ENCODE peak calls at places on chromosome 15, in seven cellular contexts. X is RWPE1, K is caudate nucleus, O is heart right ventricle, V is lung, A is fibroblast of lung, J is mammary epithelial cell. H is an unnamed sample.

GRCh38 chr15:33960160-33960559 is 8.1 kb upstream of the CHRM5 start:
- DNase-seq in K (no peak), V (no peak), O (no peak), A (no peak), J (no peak), X (no peak), H (no peak)

GRCh38 chr15:59170295-59170881 is 36.3 kb upstream of the LDHAL6B start:
- DNase-seq in V (peak; percentile 36), O (no peak), A (no peak), J (peak; percentile 93), X (peak; percentile 47), K (no peak), H (peak; percentile 58)

GRCh38 chr15:56040081-56041035 is 46.9 kb upstream of the NEDD4 start:
- DNase-seq in O (peak; percentile 51), A (peak; percentile 98), J (peak; percentile 97), X (peak; percentile 89), V (peak; percentile 76), K (peak; percentile 3), H (peak; percentile 87)

GRCh38 chr15:29888651-29889050 is 66.4 kb upstream of the TJP1 start:
- DNase-seq in X (no peak), V (no peak), O (peak; percentile 39), A (peak; percentile 80), K (peak; percentile 37), J (no peak), H (no peak)

GRCh38 chr15:80999623-81000036 is 1.1 kb upstream of the TLNRD1 start:
- DNase-seq in X (peak; percentile 34), V (no peak), K (no peak), O (no peak), A (no peak), J (no peak), H (no peak)

GRCh38 chr15:64586259-64586658 is 125.9 kb downstream of the ZNF609 start:
- DNase-seq in X (no peak), A (no peak), J (no peak), O (no peak), V (no peak), K (no peak), H (no peak)

GRCh38 chr15:75030424-75030823 is 7.0 kb downstream of the PPCDC start:
- DNase-seq in V (no peak), X (no peak), A (no peak), J (no peak), O (no peak), K (no peak), H (no peak)

GRCh38 chr15:63504979-63505841 is 817 bp downstream of the USP3 start:
- DNase-seq in K (peak; percentile 17), V (peak; percentile 60), J (peak; percentile 48), X (no peak), A (peak; percentile 62), O (peak; percentile 42), H (no peak)

GRCh38 chr15:78977091-78977571 is 32.3 kb upstream of the CTSH start:
- DNase-seq in X (no peak), A (no peak), O (no peak), V (no peak), K (no peak), J (no peak), H (no peak)

GRCh38 chr15:88987951-88988671 is 74.9 kb upstream of the MFGE8 start:
- DNase-seq in X (no peak), J (no peak), V (no peak), K (no peak), O (no peak), A (no peak), H (no peak)

GRCh38 chr15:88989578-88989977 is 76.4 kb upstream of the MFGE8 start:
- DNase-seq in J (no peak), V (no peak), A (peak; percentile 62), X (no peak), O (no peak), K (no peak), H (no peak)

GRCh38 chr15:88985547-88986393 is 72.6 kb upstream of the MFGE8 start:
- DNase-seq in O (no peak), K (no peak), V (no peak), A (no peak), J (no peak), X (no peak), H (no peak)

GRCh38 chr15:88987590-88987950 is 74.4 kb upstream of the MFGE8 start:
- DNase-seq in K (no peak), O (no peak), J (no peak), A (no peak), V (no peak), X (no peak), H (no peak)

DNA sequence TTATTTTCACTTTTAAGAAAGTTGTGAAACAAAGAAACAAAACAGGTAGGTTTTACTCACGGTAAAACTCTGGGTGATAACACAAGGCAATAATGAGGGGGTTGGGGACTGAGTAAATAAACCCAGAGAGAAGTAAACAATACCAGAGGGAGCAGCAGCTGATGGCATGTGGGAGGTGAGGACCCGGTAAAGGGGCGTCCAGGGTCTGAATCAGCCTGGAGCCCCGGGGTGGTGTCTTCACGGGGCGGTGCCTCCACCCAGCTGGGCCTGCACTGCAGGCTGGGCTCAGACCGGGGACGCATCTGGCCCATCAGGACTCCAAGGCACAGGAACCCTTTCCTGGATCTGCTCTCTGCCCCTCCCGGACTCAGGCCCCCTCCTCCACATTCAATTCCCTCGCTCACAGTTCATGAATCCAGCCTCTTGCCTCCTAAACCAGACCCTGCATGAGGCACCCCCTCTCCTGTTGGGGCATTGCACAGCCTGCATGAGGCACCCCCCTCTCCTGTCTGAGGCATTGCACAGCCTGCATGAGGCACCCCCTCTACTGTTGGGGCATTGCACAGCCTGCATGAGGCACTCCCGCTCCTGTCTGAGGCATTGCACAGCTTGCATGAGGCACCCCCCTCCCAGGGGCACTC is 73.9 kb upstream of the MFGE8 start:
- DNase-seq in X (no peak), A (no peak), O (no peak), J (no peak), K (no peak), V (no peak), H (no peak)
- H3K27ac ChIP-seq in X (no peak overlapping the region), A (no peak overlapping the region), O (no peak overlapping the region), J (no peak overlapping the region), K (no peak overlapping the region), V (no peak overlapping the region), H (no peak overlapping the region)

GRCh38 chr15:52464040-52464439 is 64.6 kb downstream of the MYO5A start:
- DNase-seq in X (no peak), J (peak; percentile 21), O (no peak), K (no peak), A (no peak), V (no peak), H (no peak)

GRCh38 chr15:52466134-52466701 is 62.5 kb downstream of the MYO5A start:
- DNase-seq in V (no peak), K (no peak), X (no peak), J (no peak), A (no peak), O (peak; percentile 22), H (no peak)

GRCh38 chr15:52462806-52463360 is 65.8 kb downstream of the MYO5A start:
- DNase-seq in V (no peak), J (no peak), X (no peak), K (no peak), O (no peak), A (no peak), H (no peak)

GRCh38 chr15:52463638-52464037 is 65.0 kb downstream of the MYO5A start:
- DNase-seq in O (no peak), J (peak; percentile 14), V (no peak), A (no peak), K (no peak), X (no peak), H (no peak)

DNA sequence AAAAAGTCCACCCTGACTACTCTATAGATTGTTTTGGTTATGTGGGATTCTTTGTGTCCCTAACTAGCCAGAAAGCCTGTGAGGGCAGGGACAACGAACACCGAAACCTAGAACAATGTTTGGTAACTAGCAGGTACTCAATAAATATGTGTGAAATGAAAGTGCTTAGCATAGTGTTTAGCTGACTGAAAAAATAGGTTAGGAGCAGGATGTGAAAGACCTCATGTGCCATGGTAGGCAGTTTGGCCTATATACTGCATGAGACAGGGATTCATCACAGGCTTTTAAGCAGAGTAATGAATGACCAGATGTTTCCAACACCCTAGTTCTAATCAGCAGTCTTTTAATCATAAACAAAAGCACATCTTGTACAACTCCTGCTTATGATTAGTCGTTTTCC is 64.2 kb downstream of the MYO5A start:
- DNase-seq in K (no peak), A (no peak), O (no peak), V (no peak), J (no peak), X (no peak), H (no peak)
- H3K27ac ChIP-seq in K (no peak overlapping the region), A (no peak overlapping the region), O (no peak overlapping the region), V (peak overlapping the region; percentile 9), J (no peak overlapping the region), X (no peak overlapping the region), H (peak overlapping the region; percentile 35)

DNA sequence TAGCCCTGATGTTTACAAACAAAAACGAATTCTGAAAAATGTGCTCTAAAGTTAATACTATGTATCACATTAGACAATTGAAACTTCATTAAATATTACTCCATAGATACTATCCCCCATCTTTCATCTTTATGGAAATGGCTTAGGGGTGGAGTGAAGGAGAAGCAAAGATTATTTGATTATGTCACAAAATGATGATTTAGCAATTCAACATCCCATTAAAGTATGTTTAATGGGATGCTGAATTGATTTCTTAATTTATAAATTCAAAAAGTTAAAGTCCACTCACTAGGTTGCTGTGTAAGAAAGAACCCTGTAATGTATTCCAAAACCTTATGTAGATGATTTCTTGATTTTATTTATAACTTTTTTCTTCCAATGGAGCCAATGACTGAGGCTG is 201.1 kb downstream of the WDR72 start:
- DNase-seq in J (no peak), A (no peak), V (no peak), O (no peak), X (no peak), K (no peak), H (no peak)
- H3K27ac ChIP-seq in J (no peak overlapping the region), A (no peak overlapping the region), V (no peak overlapping the region), O (no peak overlapping the region), X (no peak overlapping the region), K (no peak overlapping the region), H (no peak overlapping the region)

DNA sequence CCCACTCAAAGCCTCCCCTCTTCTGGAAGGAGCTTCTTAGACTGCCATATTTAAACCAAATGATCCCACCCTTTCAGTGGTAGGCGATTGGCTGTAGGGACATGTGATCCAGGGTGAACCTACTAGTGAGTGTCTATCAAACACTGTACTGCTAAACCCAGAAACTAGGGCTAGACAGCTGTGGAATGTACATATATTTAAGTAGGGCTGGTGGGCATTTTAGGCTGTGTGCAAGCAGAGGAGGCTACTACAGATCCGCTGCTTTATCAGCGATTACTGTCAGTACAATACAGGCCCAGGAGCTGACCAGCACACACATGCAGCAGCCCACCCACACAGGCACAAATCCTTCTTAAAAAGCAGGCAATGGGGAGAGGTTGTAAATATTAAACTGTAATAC is 15.4 kb upstream of the LARP6 start:
- DNase-seq in A (no peak), O (no peak), V (no peak), X (no peak), J (no peak), K (no peak), H (no peak)
- H3K27ac ChIP-seq in A (no peak overlapping the region), O (peak overlapping the region; percentile 71), V (no peak overlapping the region), X (no peak overlapping the region), J (no peak overlapping the region), K (peak overlapping the region; percentile 90), H (no peak overlapping the region)